ENCODE peak calls at places on chromosomes 5 and 9, in four cellular contexts. D is EH, F is tibial nerve, B is PC-3. C is an unnamed sample.
A peak's percentile ranks its signal among the peaks of the same experiment; 100 is the strongest.

GRCh38 chr9:90726215-90726614 is 75.4 kb upstream of the SYK start:
- DNase-seq in D (no peak), F (no peak), B (peak; percentile 2), C (no peak)

GRCh38 chr9:112780637-112781036 is 30.1 kb downstream of the SNX30 start:
- DNase-seq in D (peak; percentile 28), F (no peak), B (no peak), C (no peak)

GRCh38 chr5:155508673-155509072 is 495.1 kb downstream of the KIF4B start:
- DNase-seq in D (no peak), F (no peak), B (no peak), C (no peak)

GRCh38 chr5:178464431-178465048 is 125.7 kb downstream of the COL23A1 start:
- DNase-seq in D (no peak), F (no peak), B (no peak), C (no peak)

GRCh38 chr9:68704804-68705635 is at the start of gene PIP5K1B:
- DNase-seq in D (peak; percentile 40), F (no peak), B (peak; percentile 56), C (no peak)

GRCh38 chr9:4258321-4259093 is 41.4 kb downstream of the GLIS3 start:
- DNase-seq in D (peak; percentile 72), F (no peak), B (peak; percentile 24), C (peak; percentile 73)

GRCh38 chr5:83955916-83956315 is 235.3 kb upstream of the HAPLN1 start:
- DNase-seq in D (peak; percentile 77), F (no peak), B (peak; percentile 59), C (peak; percentile 68)

GRCh38 chr5:55226027-55226933 is 835 bp downstream of the MCIDAS start:
- DNase-seq in D (peak; percentile 43), F (no peak), B (peak; percentile 62), C (peak; percentile 70)

GRCh38 chr9:76218868-76219462 is 175.3 kb downstream of the RFK start:
- DNase-seq in D (peak; percentile 34), F (no peak), B (no peak), C (no peak)

GRCh38 chr9:131179561-131180219 is 54.3 kb downstream of the NUP214 start:
- DNase-seq in D (peak; percentile 97), F (no peak), B (no peak), C (peak; percentile 46)

GRCh38 chr5:5374034-5374715 is 48.3 kb upstream of the ICE1 start:
- DNase-seq in D (peak; percentile 63), F (no peak), B (no peak), C (peak; percentile 85)

GRCh38 chr9:135130266-135130976 is 43.0 kb downstream of the OLFM1 start:
- DNase-seq in D (no peak), F (peak; percentile 30), B (no peak), C (peak; percentile 37)

GRCh38 chr5:176860381-176860780 is 38.8 kb downstream of the HK3 start:
- DNase-seq in D (no peak), F (no peak), B (no peak), C (no peak)

GRCh38 chr5:8633706-8634105 is 764.8 kb downstream of the MTRR start:
- DNase-seq in D (peak; percentile 56), F (no peak), B (peak; percentile 15), C (peak; percentile 15)

GRCh38 chr9:125805057-125805456 is 57.9 kb downstream of the PBX3 start:
- DNase-seq in D (peak; percentile 94), F (no peak), B (no peak), C (peak; percentile 20)

GRCh38 chr9:83281306-83282255 is 218.6 kb upstream of the RASEF start:
- DNase-seq in D (peak; percentile 90), F (no peak), B (peak; percentile 65), C (peak; percentile 78)

GRCh38 chr9:114093761-114094505 is 5.2 kb downstream of the KIF12 start:
- DNase-seq in D (no peak), F (no peak), B (no peak), C (no peak)

GRCh38 chr5:10863763-10864383 is 102.8 kb upstream of the DAP start:
- DNase-seq in D (peak; percentile 60), F (peak; percentile 43), B (peak; percentile 88), C (peak; percentile 74)

GRCh38 chr5:141199359-141200235 is at the start of gene PCDHB11:
- DNase-seq in D (no peak), F (no peak), B (peak; percentile 37), C (no peak)

GRCh38 chr9:100700689-100701318 is 122.9 kb downstream of the CAVIN4 start:
- DNase-seq in D (peak; percentile 13), F (no peak), B (peak; percentile 22), C (peak; percentile 10)

GRCh38 chr5:113215401-113216060 is 219.3 kb downstream of the TSSK1B start:
- DNase-seq in D (peak; percentile 39), F (no peak), B (peak; percentile 74), C (no peak)

GRCh38 chr9:76415154-76415553 is 20.9 kb upstream of the RFK start:
- DNase-seq in D (peak; percentile 12), F (no peak), B (no peak), C (peak; percentile 62)

GRCh38 chr5:170441385-170441784 is 52.2 kb upstream of the KCNMB1 start:
- DNase-seq in D (no peak), F (no peak), B (no peak), C (no peak)

GRCh38 chr5:33362915-33363314 is 77.8 kb upstream of the TARS1 start:
- DNase-seq in D (peak; percentile 54), F (peak; percentile 39), B (no peak), C (no peak)

GRCh38 chr5:99543841-99544240 is 615.0 kb upstream of the CHD1 start:
- DNase-seq in D (no peak), F (peak; percentile 6), B (no peak), C (no peak)